ENCODE peak calls at places on chromosomes 2 and 18, in four cellular contexts. C is tibial artery; F is CD8-positive, alpha-beta T cell; I is NT2/D1. T is an unnamed sample. For H3K9me3 and H3K36me3, the result is how much of the 10 kb centered on the place peaks cover.

GRCh38 chr2:232838406-232838874 is 31.6 kb upstream of the SNORC start:
- DNase-seq in C (no peak), F (peak), I (no peak), T (no peak)

GRCh38 chr2:240637116-240637900 is 12.0 kb downstream of the GPR35 start:
- DNase-seq in I (no peak), C (no peak), F (no peak), T (peak)

GRCh38 chr2:165287083-165287778 is 48.0 kb downstream of the SCN2A start:
- DNase-seq in I (no peak), C (no peak), F (no peak), T (peak)

GRCh38 chr2:71670430-71670795 is 217.1 kb downstream of the DYSF start:
- DNase-seq in C (no peak), F (no peak), I (no peak), T (no peak)

GRCh38 chr2:161161074-161161577 is 898 bp downstream of the TANK start:
- DNase-seq in I (no peak), C (no peak), F (peak), T (no peak)

GRCh38 chr18:61651880-61652268 is 240.9 kb downstream of the RNF152 start:
- DNase-seq in C (no peak), I (no peak), F (no peak), T (no peak)

GRCh38 chr18:2482711-2483475 is 88.4 kb downstream of the METTL4 start:
- DNase-seq in C (no peak), I (no peak), F (no peak), T (no peak)

GRCh38 chr2:164917296-164917903 is 37.9 kb downstream of the SLC38A11 start:
- DNase-seq in F (no peak), C (peak), I (peak), T (no peak)

GRCh38 chr2:7994397-7994951 is 687.4 kb upstream of the ID2 start:
- DNase-seq in I (no peak), F (no peak), C (no peak), T (no peak)

GRCh38 chr2:36478332-36478738 is 119.6 kb downstream of the FEZ2 start:
- DNase-seq in C (no peak), I (no peak), F (no peak), T (no peak)

GRCh38 chr2:85255813-85256581 is 71.8 kb downstream of the TGOLN2 start:
- DNase-seq in F (no peak), I (peak), C (no peak), T (no peak)

GRCh38 chr2:45843136-45843535 is 191.7 kb downstream of the PRKCE start:
- DNase-seq in F (no peak), C (no peak), I (no peak), T (no peak)

GRCh38 chr2:152890746-152891145 is 172.3 kb downstream of the ARL6IP6 start:
- DNase-seq in I (no peak), F (no peak), C (no peak), T (no peak)

DNA sequence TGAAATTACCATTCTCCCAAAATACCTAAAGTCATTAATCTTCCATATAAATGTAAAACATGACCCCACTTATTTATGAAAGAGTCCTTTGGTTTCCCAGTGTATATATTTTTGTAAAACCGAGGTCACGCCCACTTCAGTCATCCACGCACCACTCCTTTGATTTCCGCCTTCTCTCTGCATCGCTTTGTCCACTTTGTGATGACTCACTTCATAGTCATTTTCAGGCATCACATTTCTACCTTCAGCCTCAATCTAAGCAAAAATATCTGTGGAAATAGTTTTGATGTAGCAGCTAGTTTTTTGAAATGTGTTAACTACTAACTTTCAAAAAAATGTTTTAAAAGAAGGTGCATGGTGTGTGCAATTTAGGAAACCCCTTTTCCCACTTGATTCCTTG is 793.5 kb upstream of the SOX11 start:
- DNase-seq in C (no peak), I (no peak), F (no peak), T (no peak)
- H3K9me3 ChIP-seq in C (under half), I (under half), F (under half), T (under half)

GRCh38 chr2:9478526-9478925 is 4.2 kb downstream of the IAH1 start:
- DNase-seq in I (no peak), C (no peak), F (no peak), T (no peak)
- H3K36me3 ChIP-seq in I (under half), C (under half), F (under half), T (under half)

GRCh38 chr18:35588122-35588521 is 6.6 kb downstream of the GALNT1 start:
- DNase-seq in F (no peak), I (no peak), C (no peak), T (no peak)

GRCh38 chr18:35588995-35589394 is 7.5 kb downstream of the GALNT1 start:
- DNase-seq in C (no peak), I (no peak), F (peak), T (no peak)

GRCh38 chr18:35582899-35583558 is 1.5 kb downstream of the GALNT1 start:
- DNase-seq in F (no peak), I (no peak), C (no peak), T (no peak)

GRCh38 chr18:35582310-35582682 is 756 bp downstream of the GALNT1 start:
- DNase-seq in F (no peak), I (no peak), C (no peak), T (no peak)

DNA sequence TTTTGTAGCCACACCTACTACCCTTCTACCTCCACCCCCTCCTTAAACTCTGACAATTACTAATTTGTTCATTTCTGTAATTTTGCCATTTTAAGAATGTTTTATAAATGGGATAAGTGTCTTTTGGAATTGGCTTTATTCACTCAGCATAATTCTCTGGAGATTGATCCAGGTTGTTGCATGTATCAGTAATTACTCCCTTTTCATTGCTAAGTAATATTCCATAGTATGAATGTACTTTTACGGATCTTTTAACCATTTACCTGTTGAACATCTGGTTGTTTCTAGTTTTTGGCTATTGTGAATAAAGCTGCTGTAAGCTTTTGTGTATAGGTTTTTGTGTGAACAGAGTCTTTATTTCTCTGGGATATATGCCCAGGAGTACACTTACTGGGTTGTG is 4.1 kb downstream of the GALNT1 start:
- DNase-seq in C (no peak), I (no peak), F (no peak), T (no peak)
- H3K9me3 ChIP-seq in C (under half), I (under half), F (under half), T (under half)

GRCh38 chr2:99410276-99410675 is 73.1 kb downstream of the EIF5B start:
- DNase-seq in I (no peak), F (no peak), C (no peak), T (no peak)
- H3K36me3 ChIP-seq in I (half or more), F (under half), C (half or more), T (under half)

DNA sequence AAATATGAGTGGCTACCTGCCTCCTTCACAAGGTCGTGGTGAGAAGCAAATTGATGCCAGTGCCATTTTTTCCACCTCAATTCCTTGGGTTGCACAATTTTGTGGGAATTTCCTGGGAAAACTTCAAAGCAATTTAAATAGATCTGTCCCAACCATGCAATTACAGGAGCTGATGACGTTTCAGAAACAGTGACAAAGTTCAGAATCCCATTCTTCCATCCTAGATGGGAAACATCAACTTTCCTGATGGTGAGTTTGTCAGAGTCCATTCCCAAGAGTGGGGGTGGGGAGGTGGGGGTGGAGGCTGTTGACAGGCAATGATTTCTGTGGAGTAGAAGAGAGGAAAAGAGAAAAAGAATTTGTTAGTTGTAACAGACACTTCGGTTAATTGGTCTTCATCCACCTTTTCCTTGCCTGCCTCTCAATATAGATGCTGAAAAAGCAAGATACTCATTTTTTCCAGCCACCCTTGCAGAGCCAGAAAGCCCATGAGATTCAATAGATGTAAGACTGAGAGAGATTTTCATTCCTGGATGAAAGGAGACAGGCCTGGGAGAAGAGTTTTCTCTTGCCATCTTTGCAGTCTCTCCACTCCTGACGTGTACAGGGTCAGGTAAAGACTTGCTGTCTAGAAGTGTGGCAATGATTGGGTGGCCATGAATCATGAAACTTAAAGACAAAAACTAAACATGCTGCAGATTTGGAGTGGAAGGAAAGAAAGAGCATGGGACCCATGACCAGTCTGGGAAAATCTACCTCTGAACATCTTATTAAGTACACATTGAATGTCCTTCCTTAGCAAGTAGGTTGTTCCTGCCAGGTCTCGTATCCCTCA is 47.3 kb downstream of the SOCS6 start:
- DNase-seq in F (no peak), I (no peak), C (no peak), T (no peak)
- H3K9me3 ChIP-seq in F (under half), I (under half), C (under half), T (under half)

GRCh38 chr2:199933466-199933865 is 21.8 kb downstream of the TYW5 start:
- DNase-seq in I (no peak), F (no peak), C (no peak), T (no peak)
- H3K36me3 ChIP-seq in I (half or more), F (under half), C (under half), T (half or more)

GRCh38 chr2:11347403-11347965 is 3.0 kb upstream of the ROCK2 start:
- DNase-seq in F (no peak), I (no peak), C (no peak), T (no peak)
- H3K9me3 ChIP-seq in F (under half), I (under half), C (under half), T (under half)

GRCh38 chr18:45930953-45931352 is 36.2 kb downstream of the EPG5 start:
- DNase-seq in F (no peak), I (no peak), C (no peak), T (no peak)

GRCh38 chr18:45923138-45923537 is 44.0 kb downstream of the EPG5 start:
- DNase-seq in I (no peak), F (no peak), C (no peak), T (no peak)

GRCh38 chr18:45926691-45927090 is 40.4 kb downstream of the EPG5 start:
- DNase-seq in F (no peak), C (no peak), I (no peak), T (no peak)
- H3K36me3 ChIP-seq in F (under half), C (half or more), I (under half), T (under half)

GRCh38 chr2:20623241-20623640 is 27.7 kb downstream of the HS1BP3 start:
- DNase-seq in I (no peak), F (no peak), C (no peak), T (peak)
- H3K9me3 ChIP-seq in I (under half), F (under half), C (under half), T (under half)

GRCh38 chr2:58156780-58157179 is 84.3 kb downstream of the FANCL start:
- DNase-seq in C (no peak), F (no peak), I (no peak), T (no peak)
- H3K36me3 ChIP-seq in C (under half), F (under half), I (under half), T (under half)

T was measured in left lung.